ENCODE peak calls at places on chromosomes 7 and 10, in four cellular contexts. One of them, this sample, is unnamed.

GRCh38 chr10:82266438-82266837 is 391.4 kb downstream of the NRG3 start:
- DNase-seq in vagina: no peak
- DNase-seq in fibroblast of lung: peak
- DNase-seq in activated B cell treated with CpG ODN at 0.5 μM for 24 hours: no peak
- DNase-seq in this sample: no peak

GRCh38 chr7:43534110-43534509 is 48.8 kb upstream of the STK17A start:
- DNase-seq in vagina: no peak
- DNase-seq in fibroblast of lung: peak
- DNase-seq in activated B cell treated with CpG ODN at 0.5 μM for 24 hours: no peak
- DNase-seq in this sample: no peak

GRCh38 chr10:30059209-30060107 is at the start of gene JCAD:
- DNase-seq in vagina: no peak
- DNase-seq in fibroblast of lung: no peak
- DNase-seq in activated B cell treated with CpG ODN at 0.5 μM for 24 hours: peak
- DNase-seq in this sample: no peak

GRCh38 chr7:73892003-73892975 is 31.3 kb downstream of the TMEM270 start:
- DNase-seq in vagina: no peak
- DNase-seq in fibroblast of lung: peak
- DNase-seq in activated B cell treated with CpG ODN at 0.5 μM for 24 hours: no peak
- DNase-seq in this sample: no peak

GRCh38 chr7:24786941-24787340 is 29.7 kb upstream of the GSDME start:
- DNase-seq in vagina: no peak
- DNase-seq in fibroblast of lung: peak
- DNase-seq in activated B cell treated with CpG ODN at 0.5 μM for 24 hours: no peak
- DNase-seq in this sample: peak

GRCh38 chr10:12201543-12201942 is 5.6 kb downstream of the CDC123 start:
- DNase-seq in vagina: no peak
- DNase-seq in fibroblast of lung: no peak
- DNase-seq in activated B cell treated with CpG ODN at 0.5 μM for 24 hours: no peak
- DNase-seq in this sample: no peak

GRCh38 chr7:85156661-85157213 is 30.1 kb downstream of the SEMA3D start:
- DNase-seq in vagina: no peak
- DNase-seq in fibroblast of lung: no peak
- DNase-seq in activated B cell treated with CpG ODN at 0.5 μM for 24 hours: no peak
- DNase-seq in this sample: no peak

GRCh38 chr7:91347288-91347687 is 83.1 kb downstream of the FZD1 start:
- DNase-seq in vagina: no peak
- DNase-seq in fibroblast of lung: peak
- DNase-seq in activated B cell treated with CpG ODN at 0.5 μM for 24 hours: no peak
- DNase-seq in this sample: no peak

GRCh38 chr7:92417913-92418312 is 29.4 kb upstream of the GATAD1 start:
- DNase-seq in vagina: no peak
- DNase-seq in fibroblast of lung: no peak
- DNase-seq in activated B cell treated with CpG ODN at 0.5 μM for 24 hours: no peak
- DNase-seq in this sample: no peak

GRCh38 chr7:25965405-25966123 is 186.4 kb upstream of the NFE2L3 start:
- DNase-seq in vagina: no peak
- DNase-seq in fibroblast of lung: peak
- DNase-seq in activated B cell treated with CpG ODN at 0.5 μM for 24 hours: no peak
- DNase-seq in this sample: no peak

GRCh38 chr7:100087055-100087750 is 1.6 kb upstream of the COPS6 start:
- DNase-seq in vagina: no peak
- DNase-seq in fibroblast of lung: peak
- DNase-seq in activated B cell treated with CpG ODN at 0.5 μM for 24 hours: no peak
- DNase-seq in this sample: no peak

DNA sequence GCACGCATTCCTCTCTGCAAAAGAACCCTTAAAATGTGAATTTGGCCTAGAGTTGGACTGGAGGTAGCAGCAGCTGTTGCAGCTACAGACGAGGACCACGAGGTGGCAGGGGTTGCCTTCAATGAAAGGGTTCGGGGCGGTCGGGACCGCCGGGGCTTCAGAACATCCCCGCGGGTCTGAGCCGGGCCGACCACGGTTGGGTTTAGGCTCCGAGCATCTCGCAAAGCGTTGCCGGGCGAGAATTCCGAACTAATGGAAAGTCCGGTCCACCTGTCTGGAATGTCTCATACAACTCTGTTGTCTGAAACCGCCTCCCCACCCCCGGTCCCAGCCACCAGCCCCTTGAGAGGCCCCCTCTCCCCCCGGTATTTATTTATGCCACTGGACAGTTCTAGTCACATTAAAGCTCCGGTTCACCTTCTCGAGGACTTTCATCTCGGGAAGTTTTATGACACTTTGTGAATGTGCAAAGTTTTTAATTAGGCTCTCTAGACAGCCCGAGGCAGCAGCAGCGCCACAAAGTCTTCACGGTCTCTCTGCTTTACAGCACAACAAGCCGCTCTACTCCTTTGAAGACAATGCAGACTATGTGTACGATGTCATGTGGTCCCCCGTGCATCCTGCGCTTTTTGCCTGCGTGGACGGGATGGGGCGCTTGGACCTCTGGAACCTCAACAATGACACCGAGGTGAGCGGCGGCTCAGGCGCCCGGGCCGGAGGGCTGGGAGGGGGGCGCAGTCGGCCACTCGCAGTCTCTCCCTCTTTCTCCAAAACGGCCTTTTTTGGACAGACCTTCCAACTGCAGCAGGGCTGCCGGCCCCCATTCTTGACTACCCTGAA is 246.2 kb downstream of the SLC25A13 start:
- DNase-seq in vagina: no peak
- DNase-seq in fibroblast of lung: peak
- DNase-seq in activated B cell treated with CpG ODN at 0.5 μM for 24 hours: peak
- DNase-seq in this sample: no peak
- TF ChIP-seq CTCF in vagina: peak
- TF ChIP-seq CTCF in fibroblast of lung: peak
- TF ChIP-seq CTCF in activated B cell treated with CpG ODN at 0.5 μM for 24 hours: peak
- TF ChIP-seq CTCF in this sample: peak

DNA sequence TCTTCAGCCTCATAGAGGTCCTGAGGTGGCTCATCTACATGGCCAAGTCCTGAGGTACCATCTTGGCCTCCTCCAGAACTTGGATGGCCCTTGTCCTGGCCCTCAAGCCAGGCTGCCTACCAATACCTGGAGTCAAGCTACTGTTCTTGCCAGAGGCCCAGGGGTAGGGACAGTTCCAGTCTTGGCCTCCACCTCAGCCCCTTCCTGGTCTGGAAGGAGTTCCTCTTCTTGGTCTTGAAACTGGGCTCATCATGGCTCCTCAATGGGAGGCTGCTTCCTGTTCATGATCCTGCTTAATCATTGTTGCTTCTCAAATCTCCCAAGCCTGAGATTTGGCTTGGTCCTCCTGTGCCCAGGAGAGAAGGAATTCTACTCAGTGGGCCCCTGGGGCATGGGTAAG is 3.9 kb downstream of the HPS6 start:
- DNase-seq in vagina: no peak
- DNase-seq in fibroblast of lung: no peak
- DNase-seq in activated B cell treated with CpG ODN at 0.5 μM for 24 hours: no peak
- DNase-seq in this sample: peak
- TF ChIP-seq CTCF in vagina: no peak
- TF ChIP-seq CTCF in fibroblast of lung: no peak
- TF ChIP-seq CTCF in activated B cell treated with CpG ODN at 0.5 μM for 24 hours: no peak
- TF ChIP-seq CTCF in this sample: no peak

GRCh38 chr10:1663226-1663625 is 74.1 kb downstream of the ADARB2 start:
- DNase-seq in vagina: no peak
- DNase-seq in fibroblast of lung: no peak
- DNase-seq in activated B cell treated with CpG ODN at 0.5 μM for 24 hours: no peak
- DNase-seq in this sample: no peak
- TF ChIP-seq CTCF in vagina: no peak
- TF ChIP-seq CTCF in fibroblast of lung: no peak
- TF ChIP-seq CTCF in activated B cell treated with CpG ODN at 0.5 μM for 24 hours: no peak
- TF ChIP-seq CTCF in this sample: no peak

GRCh38 chr7:159152816-159153215 is 8.1 kb upstream of the VIPR2 start:
- DNase-seq in vagina: peak
- DNase-seq in fibroblast of lung: no peak
- DNase-seq in activated B cell treated with CpG ODN at 0.5 μM for 24 hours: no peak
- DNase-seq in this sample: no peak
- TF ChIP-seq CTCF in vagina: no peak
- TF ChIP-seq CTCF in fibroblast of lung: no peak
- TF ChIP-seq CTCF in activated B cell treated with CpG ODN at 0.5 μM for 24 hours: no peak
- TF ChIP-seq CTCF in this sample: no peak

GRCh38 chr7:135558337-135558767 is 635 bp downstream of the NUP205 start:
- DNase-seq in vagina: no peak
- DNase-seq in fibroblast of lung: peak
- DNase-seq in activated B cell treated with CpG ODN at 0.5 μM for 24 hours: peak
- DNase-seq in this sample: peak
- TF ChIP-seq CTCF in vagina: peak
- TF ChIP-seq CTCF in fibroblast of lung: peak
- TF ChIP-seq CTCF in activated B cell treated with CpG ODN at 0.5 μM for 24 hours: peak
- TF ChIP-seq CTCF in this sample: peak

GRCh38 chr10:88473989-88474883 is 108.9 kb downstream of the RNLS start:
- DNase-seq in vagina: no peak
- DNase-seq in fibroblast of lung: no peak
- DNase-seq in activated B cell treated with CpG ODN at 0.5 μM for 24 hours: no peak
- DNase-seq in this sample: no peak

GRCh38 chr10:88471909-88472308 is 111.2 kb downstream of the RNLS start:
- DNase-seq in vagina: no peak
- DNase-seq in fibroblast of lung: no peak
- DNase-seq in activated B cell treated with CpG ODN at 0.5 μM for 24 hours: no peak
- DNase-seq in this sample: no peak

GRCh38 chr10:88474884-88475844 is 108.0 kb downstream of the RNLS start:
- DNase-seq in vagina: no peak
- DNase-seq in fibroblast of lung: no peak
- DNase-seq in activated B cell treated with CpG ODN at 0.5 μM for 24 hours: no peak
- DNase-seq in this sample: no peak

GRCh38 chr10:88467835-88468485 is 115.2 kb downstream of the RNLS start:
- DNase-seq in vagina: no peak
- DNase-seq in fibroblast of lung: no peak
- DNase-seq in activated B cell treated with CpG ODN at 0.5 μM for 24 hours: no peak
- DNase-seq in this sample: no peak

GRCh38 chr10:88472540-88472939 is 110.6 kb downstream of the RNLS start:
- DNase-seq in vagina: no peak
- DNase-seq in fibroblast of lung: peak
- DNase-seq in activated B cell treated with CpG ODN at 0.5 μM for 24 hours: no peak
- DNase-seq in this sample: no peak
- TF ChIP-seq CTCF in vagina: no peak
- TF ChIP-seq CTCF in fibroblast of lung: peak
- TF ChIP-seq CTCF in activated B cell treated with CpG ODN at 0.5 μM for 24 hours: no peak
- TF ChIP-seq CTCF in this sample: no peak

DNA sequence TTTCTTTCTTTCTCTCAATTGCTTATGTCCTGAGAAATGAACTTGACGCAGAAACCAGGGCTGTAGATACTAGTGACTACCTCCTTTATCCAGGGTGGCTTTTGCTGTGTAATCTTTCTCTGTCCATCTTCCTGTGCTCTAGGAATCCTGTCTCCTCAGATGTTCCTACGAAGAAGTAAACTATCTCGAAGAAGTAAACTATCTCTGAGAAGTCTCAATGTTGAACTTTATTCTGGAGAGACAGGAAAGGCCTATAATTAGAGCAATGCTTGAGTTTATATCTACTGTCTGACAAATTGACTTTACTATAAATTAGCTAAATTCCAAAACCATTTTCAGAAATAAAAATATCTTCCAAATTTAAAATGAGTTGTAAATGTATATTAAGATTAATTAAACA is 541.5 kb upstream of the DPP6 start:
- DNase-seq in vagina: no peak
- DNase-seq in fibroblast of lung: no peak
- DNase-seq in activated B cell treated with CpG ODN at 0.5 μM for 24 hours: no peak
- DNase-seq in this sample: no peak
- TF ChIP-seq CTCF in vagina: no peak
- TF ChIP-seq CTCF in fibroblast of lung: no peak
- TF ChIP-seq CTCF in activated B cell treated with CpG ODN at 0.5 μM for 24 hours: no peak
- TF ChIP-seq CTCF in this sample: no peak